ENCODE peak calls at places on chromosomes 7 and 10, in five cellular contexts. Z is H9, X is IMR-90, M is mesendoderm, Y is neuronal stem cell. T is an unnamed sample.

GRCh38 chr7:130332259-130333053 is 12.2 kb upstream of the CPA5 start:
- DNase-seq in Z (no peak), X (no peak), M (no peak), Y (no peak), T (no peak)

GRCh38 chr7:155532792-155533119 is 13.6 kb downstream of the CNPY1 start:
- DNase-seq in Z (no peak), X (no peak), M (no peak), Y (no peak), T (no peak)

GRCh38 chr7:51647931-51648351 is 331.3 kb upstream of the COBL start:
- DNase-seq in Z (no peak), X (no peak), M (no peak), Y (no peak), T (no peak)

GRCh38 chr10:11515596-11516418 is 95.6 kb downstream of the USP6NL start:
- DNase-seq in Z (no peak), X (peak), M (peak), Y (no peak), T (peak)

GRCh38 chr7:2760098-2760889 is 72.3 kb downstream of the AMZ1 start:
- DNase-seq in Z (peak), X (peak), M (peak), Y (peak), T (peak)

GRCh38 chr7:102404005-102404861 is 8.1 kb downstream of the PRKRIP1 start:
- DNase-seq in Z (peak), X (peak), M (peak), Y (peak), T (peak)

GRCh38 chr10:132837905-132838304 is 52.0 kb upstream of the NKX6-2 start:
- DNase-seq in Z (peak), X (no peak), M (no peak), Y (no peak), T (no peak)

GRCh38 chr7:105389090-105389650 is 449 bp upstream of the SRPK2 start:
- DNase-seq in Z (peak), X (peak), M (peak), Y (peak), T (peak)

GRCh38 chr7:108335264-108335918 is 120.8 kb downstream of the NRCAM start:
- DNase-seq in Z (no peak), X (no peak), M (no peak), Y (no peak), T (peak)

GRCh38 chr7:139682136-139683013 is 95.4 kb downstream of the HIPK2 start:
- DNase-seq in Z (no peak), X (peak), M (peak), Y (no peak), T (peak)

GRCh38 chr10:14163374-14164125 is 167.2 kb downstream of the FRMD4A start:
- DNase-seq in Z (no peak), X (no peak), M (no peak), Y (no peak), T (no peak)

DNA sequence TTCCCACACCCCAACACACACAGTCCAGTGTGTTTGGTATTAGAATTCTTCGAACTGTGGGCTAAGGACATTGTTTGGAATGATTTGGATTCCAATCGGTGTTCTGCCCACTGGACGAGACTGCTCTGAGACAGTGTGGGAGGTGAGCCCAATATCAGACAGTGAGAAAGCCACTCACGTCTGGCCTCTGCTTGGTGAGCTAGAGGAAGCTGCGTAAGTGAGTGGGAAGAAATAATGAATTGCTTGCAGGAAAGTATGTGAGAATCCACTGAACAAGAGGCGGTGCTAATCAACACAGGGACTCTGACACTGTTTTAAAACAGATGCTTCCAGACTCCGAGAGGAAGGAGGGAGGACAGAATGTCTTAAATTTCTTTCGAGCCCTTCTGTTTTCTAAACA is 675.0 kb upstream of the ANKRD30A start:
- DNase-seq in Z (no peak), X (peak), M (no peak), Y (no peak), T (peak)
- H3K23ac ChIP-seq in Z (no peak), X (no peak), M (peak), Y (no peak), T (no peak)

GRCh38 chr7:16264036-16264435 is 157.3 kb downstream of the CRPPA start:
- DNase-seq in Z (no peak), X (no peak), M (no peak), Y (no peak), T (no peak)

GRCh38 chr7:16261100-16261499 is 160.2 kb downstream of the CRPPA start:
- DNase-seq in Z (no peak), X (no peak), M (no peak), Y (no peak), T (no peak)

GRCh38 chr7:16260236-16260728 is 161.1 kb downstream of the CRPPA start:
- DNase-seq in Z (no peak), X (no peak), M (peak), Y (no peak), T (peak)

GRCh38 chr7:16264436-16265183 is 156.7 kb downstream of the CRPPA start:
- DNase-seq in Z (no peak), X (no peak), M (no peak), Y (no peak), T (no peak)

GRCh38 chr7:16261654-16262053 is 159.7 kb downstream of the CRPPA start:
- DNase-seq in Z (no peak), X (no peak), M (no peak), Y (no peak), T (no peak)
- H3K23ac ChIP-seq in Z (no peak), X (no peak), M (no peak), Y (no peak), T (no peak)

GRCh38 chr10:116840389-116841075 is 8.8 kb upstream of the ENO4 start:
- DNase-seq in Z (no peak), X (no peak), M (no peak), Y (no peak), T (no peak)
- H3K23ac ChIP-seq in Z (no peak), X (no peak), M (no peak), Y (no peak), T (no peak)

DNA sequence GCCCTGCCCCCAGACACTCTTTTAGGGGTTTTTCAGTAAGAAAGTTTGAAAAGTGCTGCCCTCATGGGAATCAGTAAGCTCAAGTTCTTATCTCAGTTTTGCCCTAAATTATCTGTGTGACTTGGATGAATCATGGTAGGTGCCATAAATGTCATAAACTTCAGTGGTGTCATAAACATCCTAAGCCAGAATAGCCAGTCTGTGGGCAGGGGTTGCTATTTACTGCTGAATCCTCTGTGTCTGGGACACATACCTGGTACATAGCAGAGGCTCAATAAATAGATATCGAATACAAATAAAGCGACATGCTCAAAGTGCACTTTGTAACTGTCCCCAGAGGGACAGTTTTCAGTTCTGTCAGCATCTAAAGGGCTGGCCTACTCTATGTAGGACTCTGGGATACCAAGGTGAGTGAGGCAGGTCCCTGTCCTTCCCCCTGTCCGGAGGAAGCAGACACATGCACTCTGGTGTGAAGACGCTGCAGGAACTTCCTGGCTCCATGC is 502.1 kb downstream of the RPS24 start:
- DNase-seq in Z (no peak), X (no peak), M (no peak), Y (no peak), T (no peak)
- H3K23ac ChIP-seq in Z (no peak), X (no peak), M (no peak), Y (no peak), T (no peak)

DNA sequence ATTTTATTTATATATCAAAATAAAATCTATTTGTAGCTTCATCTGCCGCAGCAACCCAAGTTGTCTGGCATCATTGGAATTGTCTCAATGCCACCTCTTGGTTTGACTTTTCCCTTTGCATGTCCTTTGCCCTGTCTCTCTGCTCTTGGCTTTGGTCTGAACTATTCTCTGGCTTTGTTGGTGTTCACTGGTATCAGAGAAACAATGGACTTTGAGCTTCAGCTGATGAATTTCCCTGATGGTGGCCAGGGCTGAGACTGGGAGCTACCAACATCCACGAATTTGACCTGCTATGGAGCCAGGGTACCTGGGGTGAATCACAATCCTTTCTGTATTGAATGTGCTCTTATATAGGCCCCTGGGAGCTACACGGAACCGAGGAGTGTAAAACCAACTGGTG is 311.7 kb upstream of the KIAA1217 start:
- DNase-seq in Z (no peak), X (no peak), M (no peak), Y (no peak), T (no peak)
- H3K23ac ChIP-seq in Z (no peak), X (no peak), M (no peak), Y (no peak), T (no peak)